ENCODE peak calls at places on chromosome 10, in ten cellular contexts. F, Y, U, J, L, B, K, Z, P and S are unnamed samples.

GRCh38 chr10:94496010-94496409 is 49.6 kb upstream of the HELLS start:
- DNase-seq in K (peak; percentile 40), J (no peak), P (no peak), U (no peak), B (no peak), L (no peak), F (no peak), Z (no peak), Y (peak; percentile 6), S (peak; percentile 2)

GRCh38 chr10:17847586-17848296 is 38.6 kb downstream of the MRC1 start:
- DNase-seq in Z (no peak), Y (peak; percentile 57), F (peak; percentile 14), J (no peak), K (no peak), P (no peak), U (no peak), B (no peak), L (no peak), S (peak; percentile 62)

GRCh38 chr10:6171891-6172354 is 30.8 kb upstream of the PFKFB3 start:
- DNase-seq in P (no peak), Z (peak; percentile 61), Y (peak; percentile 98), K (peak; percentile 95), F (no peak), B (no peak), U (peak; percentile 86), L (no peak), J (no peak), S (peak; percentile 83)

GRCh38 chr10:133124357-133125211 is 35.4 kb upstream of the KNDC1 start:
- DNase-seq in Y (no peak), Z (peak; percentile 35), B (no peak), U (peak; percentile 72), F (peak; percentile 46), K (peak; percentile 6), J (peak; percentile 29), P (peak; percentile 61), L (peak; percentile 77), S (peak; percentile 1)

GRCh38 chr10:91164520-91165065 is 55.9 kb upstream of the PCGF5 start:
- DNase-seq in F (no peak), P (no peak), L (no peak), U (no peak), Z (no peak), K (peak; percentile 5), B (no peak), J (peak; percentile 19), Y (peak; percentile 66), S (no peak)

GRCh38 chr10:69503896-69504265 is 52.6 kb downstream of the TSPAN15 start:
- DNase-seq in Z (no peak), J (no peak), U (peak; percentile 35), F (no peak), P (no peak), K (no peak), B (peak; percentile 29), L (peak; percentile 35), Y (no peak), S (no peak)

GRCh38 chr10:71999360-72000072 is 35.3 kb downstream of the CHST3 start:
- DNase-seq in U (peak; percentile 89), B (no peak), F (no peak), J (peak; percentile 59), Y (peak; percentile 69), K (peak; percentile 65), L (peak; percentile 96), P (no peak), Z (peak; percentile 85), S (peak; percentile 83)

GRCh38 chr10:37826806-37827205 is 30.6 kb downstream of the ZNF248 start:
- DNase-seq in K (no peak), Y (no peak), L (no peak), F (no peak), B (no peak), U (no peak), Z (no peak), P (no peak), J (no peak), S (no peak)

GRCh38 chr10:29687411-29688160 is 52.8 kb upstream of the SVIL start:
- DNase-seq in L (no peak), Y (peak; percentile 27), P (no peak), J (peak; percentile 62), Z (no peak), K (no peak), F (no peak), B (no peak), U (no peak), S (peak; percentile 50)

GRCh38 chr10:93067443-93068365 is 6.0 kb upstream of the CYP26A1 start:
- DNase-seq in J (no peak), K (no peak), L (no peak), F (no peak), Y (no peak), P (no peak), Z (no peak), U (no peak), B (no peak), S (no peak)

GRCh38 chr10:93070378-93071176 is 3.1 kb upstream of the CYP26A1 start:
- DNase-seq in Y (no peak), U (no peak), K (no peak), F (no peak), B (no peak), P (no peak), J (no peak), L (no peak), Z (no peak), S (no peak)

GRCh38 chr10:93069245-93069561 is 4.5 kb upstream of the CYP26A1 start:
- DNase-seq in J (no peak), L (no peak), Y (no peak), K (no peak), U (no peak), F (no peak), B (no peak), P (no peak), Z (no peak), S (no peak)

GRCh38 chr10:93066544-93066913 is 5.9 kb downstream of the CYP26C1 start:
- DNase-seq in Y (no peak), J (no peak), Z (no peak), F (no peak), L (no peak), P (no peak), K (no peak), U (no peak), B (no peak), S (no peak)

GRCh38 chr10:93068411-93069244 is 5.1 kb upstream of the CYP26A1 start:
- DNase-seq in Z (no peak), K (no peak), L (no peak), B (no peak), U (no peak), F (no peak), Y (peak; percentile 49), P (no peak), J (no peak), S (no peak)
- H3K4me3 ChIP-seq in Z (peak overlapping the region; percentile 40), K (no peak overlapping the region), L (no peak overlapping the region), B (no peak overlapping the region), U (peak overlapping the region; percentile 22), F (no peak overlapping the region), Y (peak overlapping the region; percentile 43), P (no peak overlapping the region), J (no peak overlapping the region), S (peak overlapping the region; percentile 22)

DNA sequence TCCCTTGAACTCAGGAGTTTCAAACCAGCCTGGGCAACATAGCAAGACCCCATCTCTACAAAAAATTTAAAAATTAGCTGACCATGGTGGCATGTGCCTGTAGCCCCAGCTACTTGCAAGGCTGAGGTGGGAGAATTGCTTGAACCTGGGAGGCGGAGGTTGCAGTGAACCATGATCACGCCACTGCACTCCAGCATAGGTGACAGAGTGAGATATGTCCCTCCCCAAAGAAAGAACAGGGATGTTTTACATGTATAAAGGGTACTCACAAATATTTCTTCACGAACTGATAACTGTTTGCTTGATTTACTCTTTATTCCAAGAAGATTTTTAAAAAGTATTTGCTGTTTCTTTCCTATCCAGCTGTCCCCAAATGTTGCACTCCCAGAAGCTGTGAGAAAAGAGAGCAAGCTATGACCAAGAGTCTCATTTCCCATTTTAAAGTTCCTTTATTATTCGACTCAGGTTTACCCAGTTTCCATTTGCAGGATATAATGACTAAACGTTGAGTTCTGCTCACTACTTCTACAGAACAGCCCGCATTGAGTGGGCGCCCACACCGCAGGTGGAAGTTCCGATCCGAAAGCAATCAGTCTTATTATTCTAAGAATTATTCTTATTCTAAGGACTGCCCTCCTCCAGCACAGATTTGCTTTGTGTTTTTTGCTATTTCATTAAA is 90.7 kb downstream of the APBB1IP start:
- DNase-seq in Y (no peak), K (no peak), J (no peak), Z (no peak), L (no peak), F (no peak), B (no peak), U (no peak), P (no peak), S (no peak)
- H3K4me3 ChIP-seq in Y (no peak overlapping the region), K (no peak overlapping the region), J (no peak overlapping the region), Z (no peak overlapping the region), L (no peak overlapping the region), F (no peak overlapping the region), B (no peak overlapping the region), U (no peak overlapping the region), P (no peak overlapping the region), S (no peak overlapping the region)

GRCh38 chr10:15703944-15704580 is 15.7 kb downstream of the ITGA8 start:
- DNase-seq in B (no peak), K (no peak), Y (no peak), L (no peak), U (no peak), J (no peak), Z (no peak), F (no peak), P (no peak), S (no peak)

GRCh38 chr10:15710455-15710854 is 9.3 kb downstream of the ITGA8 start:
- DNase-seq in Y (no peak), L (no peak), P (no peak), J (no peak), F (no peak), U (no peak), K (no peak), Z (no peak), B (no peak), S (no peak)

GRCh38 chr10:15703167-15703880 is 16.4 kb downstream of the ITGA8 start:
- DNase-seq in Z (no peak), P (no peak), L (no peak), Y (peak; percentile 34), B (no peak), U (no peak), K (peak; percentile 72), J (peak; percentile 9), F (no peak), S (peak; percentile 47)

GRCh38 chr10:15704581-15704968 is 15.1 kb downstream of the ITGA8 start:
- DNase-seq in J (no peak), B (no peak), Z (no peak), Y (no peak), L (no peak), F (no peak), U (no peak), K (peak; percentile 23), P (no peak), S (no peak)

DNA sequence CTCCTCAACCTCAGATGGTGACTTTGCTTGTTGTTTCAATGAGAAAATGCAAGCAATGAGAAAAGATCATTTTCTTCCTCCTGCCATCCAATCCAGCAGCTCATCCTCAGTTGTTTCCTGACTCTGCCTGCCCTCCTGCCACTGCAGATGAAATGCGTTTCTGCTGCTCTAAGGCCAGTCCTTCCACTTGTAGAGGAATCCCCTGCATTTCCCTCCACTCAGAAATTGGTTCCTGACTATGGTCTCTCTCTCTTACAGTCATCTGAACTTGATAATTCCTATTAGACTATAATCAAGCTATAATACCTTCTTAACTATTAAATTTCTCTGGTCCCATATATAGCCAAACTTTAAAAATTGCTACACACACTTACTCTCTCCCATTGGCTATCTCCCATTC is 14.4 kb downstream of the ITGA8 start:
- DNase-seq in P (no peak), L (no peak), Y (no peak), J (no peak), Z (no peak), B (no peak), K (no peak), U (no peak), F (no peak), S (no peak)
- H3K4me3 ChIP-seq in P (no peak overlapping the region), L (no peak overlapping the region), Y (no peak overlapping the region), J (no peak overlapping the region), Z (no peak overlapping the region), B (no peak overlapping the region), K (no peak overlapping the region), U (no peak overlapping the region), F (no peak overlapping the region), S (no peak overlapping the region)

GRCh38 chr10:2964632-2965296 is 102.6 kb upstream of the PFKP start:
- DNase-seq in P (no peak), U (no peak), F (no peak), L (no peak), B (no peak), J (peak; percentile 42), K (no peak), Y (no peak), Z (no peak), S (no peak)
- H3K4me3 ChIP-seq in P (no peak overlapping the region), U (no peak overlapping the region), F (no peak overlapping the region), L (no peak overlapping the region), B (no peak overlapping the region), J (no peak overlapping the region), K (no peak overlapping the region), Y (no peak overlapping the region), Z (no peak overlapping the region), S (no peak overlapping the region)